ENCODE peak calls at places on chromosomes 7 and 10, in four cellular contexts. One of them, this sample, is unnamed.

GRCh38 chr10:77537720-77538373 is 99.8 kb downstream of the KCNMA1 start:
- DNase-seq in H1: no peak
- DNase-seq in GM12878: no peak
- DNase-seq in K562: no peak
- DNase-seq in this sample: no peak

GRCh38 chr7:33806284-33807157 is 98.8 kb upstream of the BMPER start:
- DNase-seq in H1: no peak
- DNase-seq in GM12878: no peak
- DNase-seq in K562: no peak
- DNase-seq in this sample: peak; percentile 18

GRCh38 chr7:134184767-134185166 is 57.6 kb downstream of the LRGUK start:
- DNase-seq in H1: no peak
- DNase-seq in GM12878: no peak
- DNase-seq in K562: no peak
- DNase-seq in this sample: no peak

GRCh38 chr10:81838950-81839349 is 36.0 kb upstream of the NRG3 start:
- DNase-seq in H1: no peak
- DNase-seq in GM12878: no peak
- DNase-seq in K562: no peak
- DNase-seq in this sample: no peak

GRCh38 chr7:130071701-130072622 is 1.6 kb downstream of the KLHDC10 start:
- DNase-seq in H1: peak; percentile 17
- DNase-seq in GM12878: peak; percentile 70
- DNase-seq in K562: peak; percentile 79
- DNase-seq in this sample: peak; percentile 84

GRCh38 chr7:130844811-130845580 is 111.0 kb upstream of the KLF14 start:
- DNase-seq in H1: no peak
- DNase-seq in GM12878: no peak
- DNase-seq in K562: no peak
- DNase-seq in this sample: no peak

GRCh38 chr10:108592926-108593325 is 1330.4 kb downstream of the XPNPEP1 start:
- DNase-seq in H1: no peak
- DNase-seq in GM12878: no peak
- DNase-seq in K562: no peak
- DNase-seq in this sample: no peak

GRCh38 chr7:91029688-91030087 is 234.5 kb upstream of the FZD1 start:
- DNase-seq in H1: no peak
- DNase-seq in GM12878: no peak
- DNase-seq in K562: no peak
- DNase-seq in this sample: no peak

GRCh38 chr7:82319674-82320118 is 123.9 kb downstream of the CACNA2D1 start:
- DNase-seq in H1: no peak
- DNase-seq in GM12878: no peak
- DNase-seq in K562: no peak
- DNase-seq in this sample: no peak

GRCh38 chr7:21542891-21543527 is at the start of gene DNAH11:
- DNase-seq in H1: peak; percentile 33
- DNase-seq in GM12878: no peak
- DNase-seq in K562: peak; percentile 45
- DNase-seq in this sample: no peak

GRCh38 chr10:27621441-27621840 is 117.3 kb downstream of the RAB18 start:
- DNase-seq in H1: no peak
- DNase-seq in GM12878: no peak
- DNase-seq in K562: no peak
- DNase-seq in this sample: no peak

GRCh38 chr7:38492010-38492409 is 139.2 kb downstream of the AMPH start:
- DNase-seq in H1: no peak
- DNase-seq in GM12878: no peak
- DNase-seq in K562: no peak
- DNase-seq in this sample: no peak

GRCh38 chr10:131792011-131792651 is 108.7 kb upstream of the PPP2R2D start:
- DNase-seq in H1: no peak
- DNase-seq in GM12878: no peak
- DNase-seq in K562: no peak
- DNase-seq in this sample: no peak

GRCh38 chr7:84021292-84021898 is 173.2 kb downstream of the SEMA3A start:
- DNase-seq in H1: no peak
- DNase-seq in GM12878: no peak
- DNase-seq in K562: no peak
- DNase-seq in this sample: no peak

GRCh38 chr7:101542527-101543241 is 86.4 kb downstream of the MYL10 start:
- DNase-seq in H1: peak; percentile 56
- DNase-seq in GM12878: peak; percentile 2
- DNase-seq in K562: peak; percentile 68
- DNase-seq in this sample: peak; percentile 53

GRCh38 chr10:72309290-72310240 is 35.8 kb downstream of the DDIT4 start:
- DNase-seq in H1: no peak
- DNase-seq in GM12878: no peak
- DNase-seq in K562: no peak
- DNase-seq in this sample: no peak

GRCh38 chr7:93189235-93189634 is 37.0 kb downstream of the HEPACAM2 start:
- DNase-seq in H1: no peak
- DNase-seq in GM12878: no peak
- DNase-seq in K562: no peak
- DNase-seq in this sample: no peak

GRCh38 chr10:103254538-103255325 is 9.0 kb downstream of the RPEL1 start:
- DNase-seq in H1: no peak
- DNase-seq in GM12878: no peak
- DNase-seq in K562: peak; percentile 24
- DNase-seq in this sample: no peak

GRCh38 chr10:21161090-21161625 is 264.0 kb upstream of the NEBL start:
- DNase-seq in H1: no peak
- DNase-seq in GM12878: no peak
- DNase-seq in K562: no peak
- DNase-seq in this sample: no peak

GRCh38 chr10:18345308-18345707 is 205.1 kb downstream of the CACNB2 start:
- DNase-seq in H1: no peak
- DNase-seq in GM12878: no peak
- DNase-seq in K562: no peak
- DNase-seq in this sample: no peak

GRCh38 chr10:47261121-47261520 is 38.9 kb upstream of the GDF10 start:
- DNase-seq in H1: no peak
- DNase-seq in GM12878: peak; percentile 82
- DNase-seq in K562: no peak
- DNase-seq in this sample: no peak

GRCh38 chr10:45464958-45465567 is 91.0 kb downstream of the ALOX5 start:
- DNase-seq in H1: no peak
- DNase-seq in GM12878: peak; percentile 51
- DNase-seq in K562: peak; percentile 88
- DNase-seq in this sample: peak; percentile 43

GRCh38 chr10:131638049-131638448 is 262.8 kb upstream of the PPP2R2D start:
- DNase-seq in H1: no peak
- DNase-seq in GM12878: no peak
- DNase-seq in K562: no peak
- DNase-seq in this sample: no peak

GRCh38 chr7:134448359-134449229 is 10.3 kb downstream of the AKR1B1 start:
- DNase-seq in H1: no peak
- DNase-seq in GM12878: no peak
- DNase-seq in K562: peak; percentile 87
- DNase-seq in this sample: no peak

GRCh38 chr10:89838002-89838615 is 136.7 kb downstream of the KIF20B start:
- DNase-seq in H1: no peak
- DNase-seq in GM12878: no peak
- DNase-seq in K562: no peak
- DNase-seq in this sample: no peak

GRCh38 chr10:114131094-114131493 is 42.9 kb downstream of the CCDC186 start:
- DNase-seq in H1: no peak
- DNase-seq in GM12878: peak; percentile 9
- DNase-seq in K562: no peak
- DNase-seq in this sample: no peak

GRCh38 chr7:155815332-155816191 is 3.3 kb upstream of the SHH start:
- DNase-seq in H1: no peak
- DNase-seq in GM12878: no peak
- DNase-seq in K562: peak; percentile 81
- DNase-seq in this sample: no peak

GRCh38 chr10:60809157-60809556 is 30.9 kb downstream of the CDK1 start:
- DNase-seq in H1: no peak
- DNase-seq in GM12878: no peak
- DNase-seq in K562: no peak
- DNase-seq in this sample: no peak

GRCh38 chr10:70575486-70575873 is 27.1 kb downstream of the PRF1 start:
- DNase-seq in H1: no peak
- DNase-seq in GM12878: no peak
- DNase-seq in K562: no peak
- DNase-seq in this sample: no peak

GRCh38 chr10:119575998-119576397 is 20.8 kb downstream of the TIAL1 start:
- DNase-seq in H1: no peak
- DNase-seq in GM12878: no peak
- DNase-seq in K562: no peak
- DNase-seq in this sample: no peak

GRCh38 chr10:131902211-131902610 is 1.4 kb downstream of the PPP2R2D start:
- DNase-seq in H1: no peak
- DNase-seq in GM12878: no peak
- DNase-seq in K562: no peak
- DNase-seq in this sample: no peak

GRCh38 chr10:119803264-119803663 is 69.4 kb downstream of the MCMBP start:
- DNase-seq in H1: no peak
- DNase-seq in GM12878: no peak
- DNase-seq in K562: no peak
- DNase-seq in this sample: no peak

GRCh38 chr7:47415289-47416212 is 166.4 kb downstream of the TNS3 start:
- DNase-seq in H1: no peak
- DNase-seq in GM12878: no peak
- DNase-seq in K562: no peak
- DNase-seq in this sample: no peak
- TF ChIP-seq CREB1 in H1: no peak
- TF ChIP-seq CREB1 in GM12878: no peak
- TF ChIP-seq CREB1 in K562: no peak
- TF ChIP-seq CREB1 in this sample: no peak

DNA sequence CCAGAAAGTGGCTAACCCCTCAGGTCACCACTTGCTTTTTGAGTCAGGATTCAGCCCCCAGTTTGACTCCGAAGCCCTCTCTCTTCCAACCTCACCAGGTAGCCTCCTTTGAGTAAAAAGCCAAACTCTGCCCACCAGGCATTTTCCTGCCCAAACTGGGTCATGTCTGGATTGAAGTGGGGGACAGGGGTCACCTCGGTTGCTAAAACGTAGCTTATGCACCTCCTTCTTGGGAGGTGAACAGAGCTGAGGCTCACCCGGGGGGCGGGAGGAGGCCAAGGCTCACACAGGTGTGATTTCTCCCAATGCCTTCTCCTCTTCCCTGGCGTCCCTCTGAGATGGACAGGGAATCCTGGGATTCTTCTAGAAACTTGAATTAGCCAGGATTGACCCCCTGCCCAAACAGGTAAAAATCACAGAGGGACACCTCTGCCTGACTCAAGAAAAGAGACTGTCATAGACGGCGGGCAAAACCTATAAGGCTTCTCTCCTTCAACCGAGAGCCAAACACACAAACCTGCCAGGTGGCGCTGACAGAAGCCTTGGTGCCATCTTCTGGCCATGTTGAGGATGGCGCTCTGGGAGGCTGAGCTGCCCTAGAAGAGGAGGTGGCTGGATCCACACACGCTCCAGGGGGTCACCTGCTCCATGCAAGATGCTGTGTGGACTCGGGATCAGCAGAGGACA is 51.6 kb downstream of the PRLHR start:
- DNase-seq in H1: no peak
- DNase-seq in GM12878: no peak
- DNase-seq in K562: peak; percentile 58
- DNase-seq in this sample: peak; percentile 28
- TF ChIP-seq SIN3A in H1: peak; percentile 25
- TF ChIP-seq SIN3A in GM12878: no peak
- TF ChIP-seq SIN3A in K562: no peak
- TF ChIP-seq SIN3A in this sample: no peak

GRCh38 chr7:135792866-135793265 is 44.3 kb upstream of the FAM180A start:
- DNase-seq in H1: no peak
- DNase-seq in GM12878: no peak
- DNase-seq in K562: no peak
- DNase-seq in this sample: no peak

GRCh38 chr7:135790371-135790977 is 41.9 kb upstream of the FAM180A start:
- DNase-seq in H1: no peak
- DNase-seq in GM12878: no peak
- DNase-seq in K562: no peak
- DNase-seq in this sample: no peak

GRCh38 chr7:135789956-135790355 is 41.3 kb upstream of the FAM180A start:
- DNase-seq in H1: no peak
- DNase-seq in GM12878: no peak
- DNase-seq in K562: no peak
- DNase-seq in this sample: no peak

GRCh38 chr7:135792334-135792733 is 43.7 kb upstream of the FAM180A start:
- DNase-seq in H1: no peak
- DNase-seq in GM12878: no peak
- DNase-seq in K562: no peak
- DNase-seq in this sample: no peak

DNA sequence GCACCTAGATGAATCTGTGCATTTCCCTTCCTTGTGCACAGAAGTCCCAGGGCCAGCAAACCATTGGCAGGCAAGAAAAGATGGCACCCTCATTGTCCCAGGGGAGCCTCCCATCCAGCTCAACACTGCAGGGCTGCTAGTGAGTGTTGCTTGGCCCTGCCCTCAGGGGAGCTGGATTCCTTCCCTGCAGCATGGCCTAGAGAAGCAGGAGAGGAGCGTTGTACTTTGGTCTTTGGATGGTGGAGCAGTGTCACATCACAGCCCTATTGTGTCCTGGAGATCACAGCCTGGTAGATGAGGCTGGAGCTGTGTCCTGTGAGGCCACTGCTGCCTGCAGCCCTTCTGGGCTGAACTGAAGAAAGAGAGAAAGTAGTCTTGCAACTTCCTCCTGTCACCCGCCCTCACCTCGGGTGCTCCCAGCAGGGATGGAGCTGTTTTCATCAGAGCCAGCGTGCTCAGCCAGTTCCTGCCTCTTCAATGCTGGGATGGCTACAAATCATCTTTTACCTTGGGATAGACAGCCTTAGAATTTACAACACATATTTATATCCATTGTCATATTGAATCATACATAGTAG is 43.0 kb upstream of the FAM180A start:
- DNase-seq in H1: no peak
- DNase-seq in GM12878: no peak
- DNase-seq in K562: no peak
- DNase-seq in this sample: no peak
- TF ChIP-seq CREB1 in H1: no peak
- TF ChIP-seq CREB1 in GM12878: no peak
- TF ChIP-seq CREB1 in K562: no peak
- TF ChIP-seq CREB1 in this sample: no peak

GRCh38 chr7:103487419-103487818 is 41.4 kb upstream of the SLC26A5 start:
- DNase-seq in H1: no peak
- DNase-seq in GM12878: no peak
- DNase-seq in K562: no peak
- DNase-seq in this sample: peak; percentile 48
- TF ChIP-seq SIN3A in H1: no peak
- TF ChIP-seq SIN3A in GM12878: no peak
- TF ChIP-seq SIN3A in K562: no peak
- TF ChIP-seq SIN3A in this sample: no peak

This sample was measured in HepG2.